ENCODE peak calls at places on chromosome 3, in ten cellular contexts. E is activated naive CD8-positive, alpha-beta T cell treated with anti-CD3 and anti-CD28 coated beads, Interleukin-2, amount 50 U/mL, for 24 hours; L is COR-L47; K is AG10803; W is BE2C; O is left kidney; N is activated CD4-positive, CD25-positive, alpha-beta regulatory T cell treated with anti-CD3 and anti-CD28 coated beads, Interleukin-2, amount 50 U/mL, for 72 hours; J is GOT3; V is NCI-H1436; G is GM23248. M is an unnamed sample.

GRCh38 chr3:108001457-108001856 is 89.4 kb downstream of the CD47 start:
- DNase-seq in N (no peak), W (no peak), G (peak; percentile 60), J (no peak), O (no peak), E (no peak), V (no peak), L (no peak), K (peak; percentile 38), M (no peak)

GRCh38 chr3:126133606-126134005 is 46.8 kb downstream of the ALDH1L1 start:
- DNase-seq in E (no peak), G (no peak), J (no peak), V (no peak), W (no peak), N (peak; percentile 20), O (no peak), K (no peak), L (no peak), M (no peak)

GRCh38 chr3:182484682-182485081 is 308.6 kb upstream of the ATP11B start:
- DNase-seq in G (no peak), E (no peak), J (no peak), O (peak; percentile 89), K (no peak), N (no peak), W (no peak), L (peak; percentile 17), V (no peak), M (no peak)

GRCh38 chr3:52366527-52366926 is 50.4 kb downstream of the DNAH1 start:
- DNase-seq in W (no peak), E (no peak), N (no peak), L (no peak), O (no peak), G (no peak), K (no peak), V (no peak), J (no peak), M (no peak)

GRCh38 chr3:37349640-37350039 is 175.3 kb upstream of the LRRFIP2 start:
- DNase-seq in O (no peak), L (no peak), J (no peak), E (no peak), V (no peak), N (no peak), G (no peak), W (no peak), K (no peak), M (no peak)

GRCh38 chr3:40580494-40581091 is 55.8 kb downstream of the ZNF621 start:
- DNase-seq in K (peak; percentile 64), N (peak; percentile 62), W (peak; percentile 67), O (peak; percentile 89), J (no peak), L (peak; percentile 48), E (peak; percentile 63), G (peak; percentile 83), V (peak; percentile 27), M (peak; percentile 57)

GRCh38 chr3:81237193-81237592 is 524.3 kb downstream of the GBE1 start:
- DNase-seq in L (no peak), K (no peak), W (no peak), E (no peak), G (peak; percentile 4), N (no peak), V (no peak), O (no peak), J (no peak), M (no peak)

GRCh38 chr3:107217161-107217560 is 160.1 kb upstream of the CCDC54 start:
- DNase-seq in E (no peak), J (no peak), V (no peak), K (peak; percentile 85), G (peak; percentile 77), W (peak; percentile 44), L (no peak), N (no peak), O (no peak), M (no peak)

GRCh38 chr3:134359121-134360010 is 14.9 kb downstream of the AMOTL2 start:
- DNase-seq in G (peak; percentile 50), K (peak; percentile 43), L (no peak), J (no peak), O (no peak), W (no peak), N (peak; percentile 16), V (no peak), E (no peak), M (no peak)

GRCh38 chr3:151568095-151568685 is 107.3 kb upstream of the IGSF10 start:
- DNase-seq in K (peak; percentile 39), E (no peak), L (peak; percentile 63), O (peak; percentile 24), V (peak; percentile 78), G (peak; percentile 43), J (no peak), W (peak; percentile 36), N (no peak), M (no peak)

GRCh38 chr3:45904931-45905330 is 18.6 kb downstream of the CCR9 start:
- DNase-seq in L (no peak), G (no peak), O (no peak), V (no peak), W (no peak), E (no peak), N (no peak), K (no peak), J (no peak), M (peak; percentile 49)

GRCh38 chr3:129481783-129482332 is 41.8 kb downstream of the IFT122 start:
- DNase-seq in G (peak; percentile 93), O (peak; percentile 42), V (no peak), E (peak; percentile 8), L (no peak), N (peak; percentile 37), J (no peak), K (peak; percentile 79), W (peak; percentile 62), M (no peak)

GRCh38 chr3:114880078-114880477 is 267.0 kb downstream of the ZBTB20 start:
- DNase-seq in N (no peak), J (no peak), W (peak; percentile 11), E (no peak), L (peak; percentile 96), K (no peak), G (no peak), O (no peak), V (peak; percentile 74), M (no peak)

GRCh38 chr3:71542548-71543370 is 40.8 kb downstream of the FOXP1 start:
- DNase-seq in W (peak; percentile 46), K (peak; percentile 99), O (peak; percentile 91), N (no peak), V (no peak), L (no peak), E (peak; percentile 16), J (peak; percentile 38), G (peak; percentile 98), M (peak; percentile 37)

GRCh38 chr3:32948625-32949445 is 2.6 kb upstream of the CCR4 start:
- DNase-seq in W (no peak), E (no peak), V (no peak), O (no peak), L (no peak), N (no peak), K (no peak), G (no peak), J (no peak), M (no peak)

GRCh38 chr3:124915254-124915653 is 19.3 kb downstream of the MUC13 start:
- DNase-seq in N (no peak), E (no peak), O (no peak), J (no peak), V (no peak), L (no peak), K (no peak), W (no peak), G (no peak), M (no peak)

GRCh38 chr3:63400259-63400860 is 122.3 kb downstream of the SYNPR start:
- DNase-seq in L (no peak), W (no peak), O (no peak), E (no peak), V (no peak), K (peak; percentile 7), N (no peak), J (no peak), G (peak; percentile 9), M (no peak)

GRCh38 chr3:15959434-15959811 is 161.6 kb upstream of the ANKRD28 start:
- DNase-seq in J (no peak), K (peak; percentile 36), E (no peak), N (no peak), G (peak; percentile 61), V (no peak), W (no peak), L (no peak), O (no peak), M (no peak)

GRCh38 chr3:40207796-40208195 is 101.7 kb upstream of the EIF1B start:
- DNase-seq in J (no peak), E (no peak), L (no peak), O (no peak), K (no peak), W (no peak), V (no peak), G (peak; percentile 26), N (no peak), M (no peak)

GRCh38 chr3:8443829-8444791 is 57.5 kb upstream of the LMCD1 start:
- DNase-seq in L (peak; percentile 51), O (peak; percentile 97), W (peak; percentile 67), G (peak; percentile 100), N (no peak), E (no peak), K (peak; percentile 100), V (no peak), J (peak; percentile 68), M (no peak)

GRCh38 chr3:151301787-151302186 is 14.8 kb downstream of the GPR87 start:
- DNase-seq in E (no peak), K (peak; percentile 61), W (no peak), N (no peak), G (peak; percentile 88), O (no peak), V (no peak), J (no peak), L (no peak), M (no peak)

GRCh38 chr3:72830452-72831217 is 17.6 kb downstream of the SHQ1 start:
- DNase-seq in K (peak; percentile 45), V (no peak), O (no peak), L (no peak), J (no peak), N (no peak), W (no peak), E (no peak), G (peak; percentile 73), M (no peak)

GRCh38 chr3:29759443-29760033 is 478.7 kb downstream of the RBMS3 start:
- DNase-seq in O (peak; percentile 57), G (peak; percentile 70), L (peak; percentile 40), V (peak; percentile 26), K (peak; percentile 69), W (no peak), N (no peak), J (no peak), E (no peak), M (no peak)

GRCh38 chr3:146035366-146035765 is 125.6 kb downstream of the PLOD2 start:
- DNase-seq in E (no peak), V (no peak), O (no peak), J (no peak), G (peak; percentile 59), N (no peak), K (peak; percentile 77), W (no peak), L (no peak), M (no peak)

M was measured in naive B cell.